ENCODE peak calls at places on chromosome 11, in six cellular contexts. B is SK-N-MC, O is neural progenitor cell, H is lower lobe of right lung, R is uterus, Y is right cardiac atrium. M is an unnamed sample. For H3K9me3, the result is how much of the 10 kb centered on the place peaks cover.

GRCh38 chr11:72569966-72570892 is 104.0 kb downstream of the PDE2A start:
- DNase-seq in Y (no peak), R (no peak), H (no peak), B (no peak), O (no peak), M (no peak)

GRCh38 chr11:12249590-12250260 is 127.6 kb upstream of the PARVA start:
- DNase-seq in R (no peak), B (no peak), Y (no peak), O (no peak), H (no peak), M (no peak)

GRCh38 chr11:102202972-102203371 is 92.7 kb downstream of the YAP1 start:
- DNase-seq in B (no peak), H (no peak), Y (no peak), R (no peak), O (no peak), M (no peak)

GRCh38 chr11:102223859-102224258 is 93.4 kb upstream of the BIRC3 start:
- DNase-seq in Y (no peak), O (no peak), R (no peak), H (no peak), B (no peak), M (no peak)

GRCh38 chr11:109123811-109124787 is 297.9 kb upstream of the C11orf87 start:
- DNase-seq in H (no peak), R (no peak), B (no peak), O (no peak), Y (peak), M (no peak)

GRCh38 chr11:123773026-123773425 is 18.7 kb upstream of the OR6X1 start:
- DNase-seq in O (no peak), H (no peak), R (no peak), B (no peak), Y (no peak), M (no peak)

GRCh38 chr11:134504146-134504905 is 92.3 kb upstream of the B3GAT1 start:
- DNase-seq in Y (no peak), O (peak), R (no peak), H (no peak), B (no peak), M (peak)

GRCh38 chr11:115226556-115226955 is 277.7 kb downstream of the CADM1 start:
- DNase-seq in R (no peak), O (peak), H (peak), Y (no peak), B (no peak), M (no peak)

GRCh38 chr11:31687256-31687655 is 123.9 kb downstream of the PAX6 start:
- DNase-seq in O (no peak), H (no peak), Y (no peak), R (no peak), B (no peak), M (no peak)

GRCh38 chr11:34599406-34599901 is 21.4 kb upstream of the EHF start:
- DNase-seq in H (no peak), Y (no peak), B (no peak), O (no peak), R (no peak), M (no peak)

GRCh38 chr11:3219281-3219892 is 774 bp upstream of the MRGPRG start:
- DNase-seq in H (peak), R (peak), B (no peak), Y (no peak), O (no peak), M (no peak)

GRCh38 chr11:111429066-111429506 is 50.0 kb upstream of the POU2AF1 start:
- DNase-seq in H (no peak), O (peak), Y (no peak), R (peak), B (peak), M (peak)

GRCh38 chr11:73660497-73661034 is 14.2 kb downstream of the PLEKHB1 start:
- DNase-seq in Y (no peak), H (no peak), B (no peak), O (no peak), R (no peak), M (no peak)

GRCh38 chr11:116703421-116703820 is 69.4 kb downstream of the BUD13 start:
- DNase-seq in H (peak), R (no peak), O (peak), B (no peak), Y (peak), M (peak)

GRCh38 chr11:132073787-132074186 is 703.4 kb downstream of the NTM start:
- DNase-seq in H (no peak), Y (no peak), R (no peak), B (no peak), O (no peak), M (no peak)

GRCh38 chr11:73320786-73321325 is 12.8 kb downstream of the ARHGEF17 start:
- DNase-seq in O (no peak), H (no peak), R (peak), B (no peak), Y (peak), M (no peak)

GRCh38 chr11:134779179-134779578 is 367.1 kb upstream of the B3GAT1 start:
- DNase-seq in O (no peak), R (no peak), B (no peak), Y (no peak), H (no peak), M (no peak)

GRCh38 chr11:75454987-75455386 is 22.0 kb upstream of the KLHL35 start:
- DNase-seq in O (no peak), B (no peak), H (no peak), Y (peak), R (no peak), M (no peak)

GRCh38 chr11:61028135-61028729 is 56.8 kb downstream of the CD6 start:
- DNase-seq in H (no peak), O (no peak), Y (no peak), B (no peak), R (no peak), M (no peak)

GRCh38 chr11:102513869-102514268 is 16.7 kb downstream of the MMP7 start:
- DNase-seq in Y (no peak), H (peak), O (no peak), R (peak), B (no peak), M (no peak)

GRCh38 chr11:48036011-48036410 is 55.7 kb downstream of the PTPRJ start:
- DNase-seq in R (no peak), H (no peak), Y (no peak), B (no peak), O (no peak), M (no peak)

GRCh38 chr11:44247508-44247907 is 62.4 kb downstream of the ALX4 start:
- DNase-seq in Y (no peak), B (no peak), R (no peak), O (no peak), H (no peak), M (no peak)

GRCh38 chr11:30855383-30856006 is 269.3 kb upstream of the MPPED2 start:
- DNase-seq in Y (no peak), R (no peak), B (no peak), O (no peak), H (no peak), M (no peak)

GRCh38 chr11:43410394-43410793 is 51.7 kb downstream of the TTC17 start:
- DNase-seq in O (no peak), H (no peak), Y (no peak), B (no peak), R (no peak), M (no peak)

GRCh38 chr11:9784602-9785315 is 120.9 kb downstream of the SWAP70 start:
- DNase-seq in R (no peak), Y (no peak), H (no peak), O (no peak), B (no peak), M (no peak)

GRCh38 chr11:72343159-72343756 is 91.1 kb downstream of the CLPB start:
- DNase-seq in Y (no peak), H (no peak), O (no peak), B (no peak), R (peak), M (no peak)

GRCh38 chr11:26575946-26576345 is 3.9 kb upstream of the MUC15 start:
- DNase-seq in H (no peak), B (no peak), O (no peak), Y (no peak), R (no peak), M (no peak)

DNA sequence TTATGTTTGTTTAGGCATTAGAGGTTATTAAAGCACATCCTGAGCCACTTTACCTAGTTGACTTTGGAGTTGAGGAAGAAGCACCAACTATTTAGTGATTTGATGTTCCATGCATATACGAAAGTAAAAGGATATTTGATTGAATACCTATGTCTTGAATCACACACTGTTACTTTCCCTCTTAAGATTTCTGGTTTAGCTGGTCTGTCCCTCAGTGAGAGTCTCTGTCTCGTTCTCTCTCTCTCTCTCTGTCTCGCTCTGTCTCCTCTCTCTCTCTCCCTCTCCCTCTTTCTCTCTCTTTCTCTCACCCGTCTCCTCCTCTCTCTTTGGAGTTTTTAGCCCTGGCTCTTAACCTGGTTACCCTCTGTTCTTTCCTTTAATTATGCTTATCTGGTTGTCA is 11.0 kb downstream of the CTNND1 start:
- DNase-seq in Y (no peak), B (no peak), R (no peak), O (no peak), H (no peak), M (no peak)
- H3K4me3 ChIP-seq in Y (no peak), B (no peak), R (no peak), O (no peak), H (no peak), M (no peak)

DNA sequence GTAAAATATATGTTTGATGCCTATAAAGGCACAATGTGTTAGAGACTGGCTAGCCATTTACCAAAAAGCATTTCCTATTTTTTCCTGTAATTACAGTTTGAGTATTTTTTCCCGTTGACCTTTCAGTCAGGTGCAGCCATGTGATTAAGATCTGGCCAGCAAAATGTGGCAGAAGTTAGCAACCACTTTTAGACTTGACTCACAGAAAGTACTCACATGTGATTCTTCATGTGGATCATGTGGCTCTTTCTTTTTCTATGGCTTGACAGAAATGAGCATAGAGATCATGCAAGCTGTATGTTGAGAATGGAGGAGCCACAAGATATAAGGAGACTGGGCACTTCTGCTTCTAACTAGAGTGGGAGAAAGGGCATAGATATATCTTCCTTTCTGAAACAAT is 27.3 kb upstream of the RAB38 start:
- DNase-seq in O (no peak), B (no peak), H (no peak), Y (no peak), R (no peak), M (no peak)
- H3K9me3 ChIP-seq in O (under half), B (under half), H (under half), Y (under half), R (under half), M (under half)

GRCh38 chr11:129268371-129268770 is 76.2 kb upstream of the ARHGAP32 start:
- DNase-seq in H (no peak), O (no peak), B (peak), Y (no peak), R (no peak), M (no peak)

GRCh38 chr11:129273944-129274343 is 81.8 kb upstream of the ARHGAP32 start:
- DNase-seq in Y (no peak), B (no peak), R (no peak), H (no peak), O (no peak), M (no peak)

GRCh38 chr11:129267716-129268115 is 75.6 kb upstream of the ARHGAP32 start:
- DNase-seq in H (no peak), Y (no peak), B (no peak), O (no peak), R (no peak), M (no peak)

GRCh38 chr11:129273322-129273721 is 81.2 kb upstream of the ARHGAP32 start:
- DNase-seq in B (no peak), Y (no peak), H (no peak), R (no peak), O (no peak), M (no peak)

DNA sequence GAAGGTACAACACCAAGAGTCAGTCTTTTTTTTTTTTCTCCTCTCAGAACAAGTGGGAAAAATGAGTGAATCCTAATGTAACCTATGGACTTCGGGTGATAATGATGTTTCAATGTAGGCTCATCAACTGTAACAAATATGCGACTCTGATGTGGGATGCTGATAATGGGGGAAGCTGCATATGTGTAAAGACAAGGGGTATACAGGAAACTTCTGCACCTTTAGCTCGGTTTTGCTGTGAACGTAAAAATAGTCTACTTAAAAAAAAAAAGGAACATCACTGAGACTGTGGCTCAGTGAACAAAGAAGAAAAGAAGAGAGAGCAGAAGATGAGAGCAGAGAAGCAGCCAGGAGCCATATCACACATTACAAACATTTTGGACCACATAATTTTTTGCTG is 78.3 kb upstream of the ARHGAP32 start:
- DNase-seq in O (no peak), R (no peak), H (no peak), Y (no peak), B (no peak), M (no peak)
- H3K4me3 ChIP-seq in O (no peak), R (no peak), H (no peak), Y (no peak), B (no peak), M (no peak)

GRCh38 chr11:128069665-128070064 is 517.7 kb downstream of the ETS1 start:
- DNase-seq in R (no peak), O (no peak), H (no peak), Y (no peak), B (no peak), M (no peak)
- H3K9me3 ChIP-seq in R (under half), O (under half), H (under half), Y (under half), B (under half), M (under half)

GRCh38 chr11:118224512-118225180 is at the start of gene JAML:
- DNase-seq in R (no peak), H (no peak), O (no peak), Y (no peak), B (no peak), M (no peak)
- H3K4me3 ChIP-seq in R (no peak), H (peak), O (no peak), Y (peak), B (no peak), M (no peak)

GRCh38 chr11:91755951-91756707 is 468.5 kb upstream of the FAT3 start:
- DNase-seq in O (no peak), B (no peak), R (no peak), H (no peak), Y (no peak), M (no peak)
- H3K9me3 ChIP-seq in O (under half), B (under half), R (under half), H (under half), Y (under half), M (under half)

DNA sequence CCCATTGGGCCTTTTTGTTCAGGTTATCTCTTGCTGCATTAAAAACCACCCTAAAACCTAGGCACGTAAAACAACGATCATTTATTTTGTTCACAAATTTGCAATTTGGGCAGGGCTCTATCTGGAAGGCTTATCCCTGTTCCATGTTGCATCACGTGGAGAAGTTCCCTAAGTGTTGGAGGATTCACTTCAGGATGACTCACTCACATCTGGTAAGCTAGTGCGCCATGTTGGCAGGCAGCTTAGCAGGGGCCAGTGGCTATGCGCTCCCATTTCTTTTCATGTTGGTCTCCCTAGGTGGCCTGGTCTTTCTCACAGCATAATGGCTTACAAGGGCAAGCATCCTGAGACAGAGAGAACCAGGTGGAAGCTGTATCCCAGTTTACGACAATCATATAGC is 226.8 kb downstream of the BLID start:
- DNase-seq in O (no peak), B (no peak), Y (no peak), H (no peak), R (peak), M (no peak)
- H3K4me3 ChIP-seq in O (no peak), B (no peak), Y (no peak), H (no peak), R (no peak), M (no peak)

GRCh38 chr11:1177020-1177770 is 19.4 kb downstream of the MUC5AC start:
- DNase-seq in B (no peak), O (no peak), R (no peak), Y (peak), H (peak), M (no peak)

GRCh38 chr11:1175461-1176223 is 17.9 kb downstream of the MUC5AC start:
- DNase-seq in H (no peak), O (no peak), R (no peak), B (no peak), Y (peak), M (no peak)

GRCh38 chr11:1172729-1173117 is 15.0 kb downstream of the MUC5AC start:
- DNase-seq in R (no peak), O (no peak), H (no peak), Y (no peak), B (no peak), M (no peak)

GRCh38 chr11:1176224-1177019 is 18.7 kb downstream of the MUC5AC start:
- DNase-seq in B (no peak), O (no peak), R (no peak), H (peak), Y (peak), M (no peak)

GRCh38 chr11:1174441-1175370 is 17.0 kb downstream of the MUC5AC start:
- DNase-seq in Y (peak), B (no peak), R (no peak), H (no peak), O (no peak), M (no peak)
- H3K9me3 ChIP-seq in Y (under half), B (under half), R (under half), H (under half), O (under half), M (under half)

GRCh38 chr11:65456418-65456817 is 33.8 kb downstream of the NEAT1 start:
- DNase-seq in B (no peak), O (no peak), H (no peak), R (no peak), Y (no peak), M (no peak)
- H3K4me3 ChIP-seq in B (no peak), O (no peak), H (no peak), R (no peak), Y (no peak), M (no peak)

DNA sequence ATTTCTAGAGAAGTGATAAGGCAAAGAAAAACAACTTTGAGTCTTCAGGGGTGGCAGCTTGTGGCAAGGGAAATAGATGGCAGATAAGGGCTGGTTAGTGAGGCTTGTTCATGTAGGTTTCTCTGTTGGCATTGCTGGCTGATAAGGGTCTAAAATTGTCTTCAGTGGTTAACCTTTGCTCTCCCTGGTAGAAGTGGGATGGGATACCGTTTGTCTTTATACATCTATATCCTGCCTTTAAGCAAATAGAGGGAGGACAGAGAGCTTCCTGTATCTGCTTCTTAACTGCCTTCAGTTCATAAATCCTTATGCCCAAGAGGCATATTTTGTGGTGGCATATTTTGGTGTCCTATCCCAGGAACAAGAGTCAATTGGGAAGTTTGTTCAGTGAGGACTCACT is 57.1 kb downstream of the TRAF6 start:
- DNase-seq in Y (no peak), B (no peak), R (no peak), H (no peak), O (no peak), M (no peak)
- H3K9me3 ChIP-seq in Y (under half), B (under half), R (under half), H (under half), O (under half), M (under half)

M was measured in WERI-Rb-1.